ENCODE peak calls at places on chromosomes 3 and 15, in ten cellular contexts. S, T, P, E, F, G, Y, A, D and R are unnamed samples.

GRCh38 chr15:89479173-89479572 is 17.2 kb downstream of the RHCG start:
- DNase-seq in S (no peak), T (no peak), P (no peak), E (no peak), F (no peak), G (no peak), Y (no peak), A (no peak), D (no peak), R (no peak)

GRCh38 chr3:45599984-45600650 is 5.6 kb downstream of the LIMD1 start:
- DNase-seq in S (no peak), T (no peak), P (no peak), E (no peak), F (no peak), G (no peak), Y (no peak), A (no peak), D (no peak), R (no peak)

GRCh38 chr3:55549172-55549571 is 62.1 kb upstream of the WNT5A start:
- DNase-seq in S (no peak), T (no peak), P (no peak), E (no peak), F (no peak), G (peak; percentile 34), Y (no peak), A (no peak), D (no peak), R (no peak)

GRCh38 chr15:24956131-24956838 is 1.5 kb downstream of the SNRPN start:
- DNase-seq in S (peak; percentile 61), T (peak; percentile 22), P (peak; percentile 10), E (peak; percentile 31), F (peak; percentile 82), G (peak; percentile 32), Y (peak; percentile 83), A (peak; percentile 71), D (peak; percentile 76), R (peak; percentile 39)

GRCh38 chr3:107143206-107143605 is 234.0 kb upstream of the CCDC54 start:
- DNase-seq in S (no peak), T (no peak), P (no peak), E (peak; percentile 89), F (no peak), G (no peak), Y (no peak), A (no peak), D (no peak), R (no peak)

GRCh38 chr3:168981396-168981795 is 682.1 kb downstream of the MECOM start:
- DNase-seq in S (no peak), T (no peak), P (no peak), E (no peak), F (no peak), G (no peak), Y (no peak), A (no peak), D (peak; percentile 89), R (no peak)

GRCh38 chr15:79004336-79004735 is 59.5 kb upstream of the CTSH start:
- DNase-seq in S (no peak), T (peak; percentile 56), P (peak; percentile 43), E (peak; percentile 53), F (no peak), G (peak; percentile 12), Y (peak; percentile 10), A (peak; percentile 89), D (peak; percentile 81), R (no peak)

GRCh38 chr15:45395956-45396355 is 17.6 kb upstream of the GATM start:
- DNase-seq in S (no peak), T (no peak), P (no peak), E (no peak), F (no peak), G (no peak), Y (no peak), A (no peak), D (no peak), R (no peak)

GRCh38 chr3:51715231-51716058 is 8.6 kb downstream of the GRM2 start:
- DNase-seq in S (no peak), T (no peak), P (no peak), E (peak; percentile 70), F (no peak), G (no peak), Y (no peak), A (no peak), D (no peak), R (no peak)

GRCh38 chr15:77731067-77731466 is 98.4 kb upstream of the LINGO1 start:
- DNase-seq in S (no peak), T (no peak), P (no peak), E (no peak), F (no peak), G (no peak), Y (peak; percentile 47), A (no peak), D (no peak), R (no peak)

GRCh38 chr3:21942328-21942727 is 191.3 kb upstream of the ZNF385D start:
- DNase-seq in S (no peak), T (no peak), P (no peak), E (no peak), F (no peak), G (no peak), Y (no peak), A (peak; percentile 67), D (peak; percentile 69), R (no peak)

GRCh38 chr3:124999897-125000296 is 55.9 kb downstream of the HEG1 start:
- DNase-seq in S (no peak), T (no peak), P (no peak), E (no peak), F (no peak), G (no peak), Y (no peak), A (no peak), D (no peak), R (no peak)

GRCh38 chr3:68163054-68163453 is 508.6 kb upstream of the SUCLG2 start:
- DNase-seq in S (no peak), T (no peak), P (no peak), E (no peak), F (no peak), G (no peak), Y (no peak), A (no peak), D (no peak), R (no peak)

GRCh38 chr3:132445812-132446211 is 28.5 kb downstream of the DNAJC13 start:
- DNase-seq in S (no peak), T (peak; percentile 97), P (peak; percentile 30), E (peak; percentile 5), F (no peak), G (peak; percentile 49), Y (no peak), A (peak; percentile 53), D (peak; percentile 82), R (no peak)

GRCh38 chr3:46488735-46489361 is 8.9 kb upstream of the RTP3 start:
- DNase-seq in S (peak; percentile 89), T (peak; percentile 89), P (peak; percentile 79), E (peak; percentile 99), F (peak; percentile 93), G (peak; percentile 58), Y (peak; percentile 86), A (peak; percentile 89), D (peak; percentile 90), R (peak; percentile 71)

GRCh38 chr15:100198442-100198841 is 143.3 kb downstream of the ADAMTS17 start:
- DNase-seq in S (no peak), T (no peak), P (no peak), E (no peak), F (no peak), G (no peak), Y (no peak), A (no peak), D (no peak), R (no peak)

GRCh38 chr3:151351216-151351615 is 21.9 kb upstream of the P2RY13 start:
- DNase-seq in S (no peak), T (no peak), P (no peak), E (no peak), F (no peak), G (no peak), Y (no peak), A (no peak), D (no peak), R (no peak)

GRCh38 chr3:28915711-28916481 is 365.0 kb upstream of the RBMS3 start:
- DNase-seq in S (no peak), T (no peak), P (no peak), E (no peak), F (no peak), G (peak; percentile 22), Y (peak; percentile 11), A (peak; percentile 63), D (peak; percentile 95), R (no peak)

GRCh38 chr3:44468572-44469520 is 8.6 kb downstream of the ZNF445 start:
- DNase-seq in S (peak; percentile 17), T (no peak), P (no peak), E (no peak), F (no peak), G (no peak), Y (peak; percentile 61), A (peak; percentile 25), D (peak; percentile 73), R (peak; percentile 2)